ENCODE peak calls at places on chromosomes 2 and 18, in ten cellular contexts. V is stimulated activated CD4-positive, alpha-beta T cell treated with anti-CD3 and anti-CD28 coated beads, Interleukin-4, amount 100 ng/mL, for 24 hours; X is NCI-H774; G is hippocampal formation; S is DMS153; Q is stimulated activated CD8-positive, alpha-beta memory T cell treated with anti-CD3 and anti-CD28 coated beads, Interleukin-15, amount 100 ng/mL, for 4 hours; W is left ventricle myocardium superior; R is kidney tubule cell; K is activated gamma-delta T cell treated with Interleukin-2 at 50 U/mL for 16 hours; D is adipocyte. A is an unnamed sample.

GRCh38 chr18:21456428-21457178 is 143.9 kb downstream of the ESCO1 start:
- DNase-seq in V (no peak), X (no peak), G (no peak), S (no peak), Q (no peak), W (no peak), R (no peak), K (no peak), D (no peak), A (no peak)

GRCh38 chr18:80166725-80167124 is 57.7 kb downstream of the ADNP2 start:
- DNase-seq in V (no peak), X (no peak), G (no peak), S (no peak), Q (no peak), W (no peak), R (no peak), K (no peak), D (no peak), A (no peak)

GRCh38 chr2:241852116-241852980 is 6.3 kb downstream of the PDCD1 start:
- DNase-seq in V (no peak), X (no peak), G (no peak), S (no peak), Q (no peak), W (peak; percentile 20), R (no peak), K (no peak), D (no peak), A (peak; percentile 5)

GRCh38 chr2:199987586-199987985 is 32.2 kb downstream of the MAIP1 start:
- DNase-seq in V (no peak), X (no peak), G (no peak), S (no peak), Q (no peak), W (no peak), R (no peak), K (no peak), D (no peak), A (no peak)

GRCh38 chr2:241797441-241798080 is 11.4 kb upstream of the NEU4 start:
- DNase-seq in V (no peak), X (no peak), G (no peak), S (no peak), Q (no peak), W (peak; percentile 17), R (no peak), K (peak; percentile 2), D (no peak), A (no peak)

GRCh38 chr2:72921088-72921851 is 4.0 kb downstream of the EMX1 start:
- DNase-seq in V (no peak), X (no peak), G (no peak), S (no peak), Q (no peak), W (no peak), R (no peak), K (no peak), D (no peak), A (peak; percentile 41)

GRCh38 chr2:238270606-238271005 is 17.8 kb downstream of the PER2 start:
- DNase-seq in V (no peak), X (no peak), G (no peak), S (no peak), Q (no peak), W (no peak), R (no peak), K (no peak), D (no peak), A (no peak)

GRCh38 chr2:205158404-205158803 is 523.9 kb upstream of the NRP2 start:
- DNase-seq in V (no peak), X (no peak), G (no peak), S (no peak), Q (no peak), W (no peak), R (no peak), K (no peak), D (no peak), A (no peak)

GRCh38 chr2:225678792-225679191 is 279.3 kb downstream of the NYAP2 start:
- DNase-seq in V (no peak), X (no peak), G (no peak), S (no peak), Q (no peak), W (no peak), R (no peak), K (no peak), D (no peak), A (no peak)

GRCh38 chr18:23825978-23826405 is 136.7 kb downstream of the LAMA3 start:
- DNase-seq in V (no peak), X (no peak), G (peak; percentile 70), S (no peak), Q (no peak), W (peak; percentile 46), R (peak; percentile 97), K (no peak), D (peak; percentile 63), A (no peak)

GRCh38 chr18:47595816-47596501 is 334.5 kb downstream of the SMAD2 start:
- DNase-seq in V (peak; percentile 6), X (no peak), G (no peak), S (no peak), Q (no peak), W (no peak), R (peak; percentile 1), K (no peak), D (no peak), A (no peak)

GRCh38 chr18:36643016-36643415 is 185.8 kb downstream of the TPGS2 start:
- DNase-seq in V (no peak), X (no peak), G (no peak), S (no peak), Q (no peak), W (no peak), R (no peak), K (no peak), D (no peak), A (no peak)

GRCh38 chr18:23992119-23992940 is 22.2 kb upstream of the TTC39C start:
- DNase-seq in V (peak; percentile 45), X (peak; percentile 32), G (no peak), S (peak; percentile 22), Q (no peak), W (peak; percentile 75), R (peak; percentile 65), K (peak; percentile 41), D (no peak), A (no peak)

GRCh38 chr18:75360206-75360605 is 67.3 kb downstream of the SMIM21 start:
- DNase-seq in V (no peak), X (no peak), G (no peak), S (no peak), Q (no peak), W (no peak), R (peak; percentile 70), K (no peak), D (no peak), A (no peak)

GRCh38 chr2:206452750-206453149 is 9.4 kb downstream of the ADAM23 start:
- DNase-seq in V (no peak), X (no peak), G (no peak), S (no peak), Q (no peak), W (no peak), R (peak; percentile 10), K (no peak), D (no peak), A (no peak)

GRCh38 chr2:127674241-127675209 is 805 bp downstream of the LIMS2 start:
- DNase-seq in V (peak; percentile 17), X (no peak), G (no peak), S (no peak), Q (no peak), W (peak; percentile 69), R (no peak), K (no peak), D (peak; percentile 68), A (no peak)

GRCh38 chr2:102622646-102623045 is 3.3 kb downstream of the SLC9A2 start:
- DNase-seq in V (no peak), X (no peak), G (no peak), S (no peak), Q (no peak), W (no peak), R (no peak), K (no peak), D (no peak), A (no peak)

GRCh38 chr18:44107187-44107586 is 573.5 kb upstream of the SETBP1 start:
- DNase-seq in V (no peak), X (no peak), G (no peak), S (no peak), Q (no peak), W (no peak), R (peak; percentile 41), K (no peak), D (no peak), A (no peak)

GRCh38 chr2:60839126-60839813 is 42.1 kb upstream of the REL start:
- DNase-seq in V (no peak), X (no peak), G (no peak), S (no peak), Q (no peak), W (no peak), R (no peak), K (no peak), D (no peak), A (no peak)

GRCh38 chr18:55319517-55319905 is 268.5 kb downstream of the TCF4 start:
- DNase-seq in V (no peak), X (no peak), G (no peak), S (no peak), Q (no peak), W (no peak), R (no peak), K (no peak), D (peak; percentile 78), A (no peak)

GRCh38 chr18:58353581-58353980 is 275.3 kb downstream of the ALPK2 start:
- DNase-seq in V (no peak), X (no peak), G (no peak), S (no peak), Q (no peak), W (no peak), R (no peak), K (no peak), D (no peak), A (no peak)

GRCh38 chr2:140695163-140695562 is 1435.7 kb downstream of the LRP1B start:
- DNase-seq in V (no peak), X (no peak), G (no peak), S (no peak), Q (no peak), W (no peak), R (peak; percentile 71), K (no peak), D (peak; percentile 61), A (no peak)

GRCh38 chr18:40485318-40485717 is 1469.7 kb upstream of the PIK3C3 start:
- DNase-seq in V (no peak), X (no peak), G (no peak), S (no peak), Q (no peak), W (no peak), R (peak; percentile 71), K (no peak), D (peak; percentile 64), A (no peak)

A was measured in CD8-positive, alpha-beta T cell.